ENCODE peak calls at places on chromosome 21, in eight cellular contexts. B, J, E, V, D, L, M and K are unnamed samples.

GRCh38 chr21:31993826-31994791 is 121.3 kb downstream of the HUNK start:
- DNase-seq in B (no peak), J (no peak), E (no peak), V (no peak), D (no peak), L (no peak), M (no peak), K (no peak)

GRCh38 chr21:32094792-32095191 is 184.1 kb downstream of the MIS18A start:
- DNase-seq in B (peak; percentile 38), J (no peak), E (peak; percentile 1), V (no peak), D (no peak), L (no peak), M (no peak), K (no peak)

GRCh38 chr21:44428281-44428942 is 26.9 kb upstream of the LRRC3 start:
- DNase-seq in B (no peak), J (no peak), E (no peak), V (no peak), D (peak; percentile 88), L (no peak), M (no peak), K (no peak)

GRCh38 chr21:25170681-25171080 is 436.6 kb downstream of the MRPL39 start:
- DNase-seq in B (no peak), J (no peak), E (no peak), V (no peak), D (no peak), L (no peak), M (no peak), K (no peak)

GRCh38 chr21:33205476-33205875 is 24.3 kb upstream of the IFNAR2 start:
- DNase-seq in B (no peak), J (no peak), E (no peak), V (no peak), D (no peak), L (no peak), M (no peak), K (no peak)

GRCh38 chr21:15559612-15560011 is 170.2 kb upstream of the USP25 start:
- DNase-seq in B (no peak), J (no peak), E (no peak), V (no peak), D (no peak), L (no peak), M (no peak), K (no peak)

GRCh38 chr21:31564439-31564838 is 95.1 kb upstream of the SOD1 start:
- DNase-seq in B (peak; percentile 15), J (no peak), E (peak; percentile 79), V (no peak), D (no peak), L (no peak), M (no peak), K (no peak)

GRCh38 chr21:36038701-36039497 is 21.4 kb downstream of the SETD4 start:
- DNase-seq in B (no peak), J (no peak), E (no peak), V (no peak), D (no peak), L (no peak), M (no peak), K (no peak)

GRCh38 chr21:43195131-43196021 is 26.6 kb downstream of the CRYAA start:
- DNase-seq in B (peak; percentile 64), J (no peak), E (peak; percentile 62), V (no peak), D (peak; percentile 16), L (peak; percentile 73), M (no peak), K (no peak)

GRCh38 chr21:36385909-36386642 is 884 bp downstream of the CHAF1B start:
- DNase-seq in B (peak; percentile 21), J (no peak), E (no peak), V (no peak), D (no peak), L (no peak), M (no peak), K (no peak)

GRCh38 chr21:26199471-26199870 is 28.9 kb upstream of the APP start:
- DNase-seq in B (peak; percentile 23), J (no peak), E (no peak), V (no peak), D (no peak), L (no peak), M (no peak), K (no peak)

GRCh38 chr21:43712268-43712942 is 6.5 kb upstream of the PDXK start:
- DNase-seq in B (no peak), J (no peak), E (no peak), V (no peak), D (peak; percentile 90), L (no peak), M (no peak), K (no peak)

GRCh38 chr21:43735236-43736091 is 16.5 kb downstream of the PDXK start:
- DNase-seq in B (no peak), J (no peak), E (no peak), V (no peak), D (no peak), L (no peak), M (no peak), K (no peak)

GRCh38 chr21:31604591-31605190 is 54.8 kb upstream of the SOD1 start:
- DNase-seq in B (peak; percentile 61), J (peak; percentile 51), E (peak; percentile 32), V (peak; percentile 87), D (peak; percentile 53), L (peak; percentile 35), M (peak; percentile 69), K (peak; percentile 54)

GRCh38 chr21:31686272-31686913 is 26.9 kb downstream of the SOD1 start:
- DNase-seq in B (no peak), J (no peak), E (no peak), V (no peak), D (no peak), L (no peak), M (no peak), K (no peak)

GRCh38 chr21:33127154-33127893 is 57.4 kb downstream of the OLIG1 start:
- DNase-seq in B (peak; percentile 67), J (peak; percentile 50), E (peak; percentile 47), V (peak; percentile 81), D (peak; percentile 61), L (peak; percentile 63), M (peak; percentile 49), K (peak; percentile 46)

DNA sequence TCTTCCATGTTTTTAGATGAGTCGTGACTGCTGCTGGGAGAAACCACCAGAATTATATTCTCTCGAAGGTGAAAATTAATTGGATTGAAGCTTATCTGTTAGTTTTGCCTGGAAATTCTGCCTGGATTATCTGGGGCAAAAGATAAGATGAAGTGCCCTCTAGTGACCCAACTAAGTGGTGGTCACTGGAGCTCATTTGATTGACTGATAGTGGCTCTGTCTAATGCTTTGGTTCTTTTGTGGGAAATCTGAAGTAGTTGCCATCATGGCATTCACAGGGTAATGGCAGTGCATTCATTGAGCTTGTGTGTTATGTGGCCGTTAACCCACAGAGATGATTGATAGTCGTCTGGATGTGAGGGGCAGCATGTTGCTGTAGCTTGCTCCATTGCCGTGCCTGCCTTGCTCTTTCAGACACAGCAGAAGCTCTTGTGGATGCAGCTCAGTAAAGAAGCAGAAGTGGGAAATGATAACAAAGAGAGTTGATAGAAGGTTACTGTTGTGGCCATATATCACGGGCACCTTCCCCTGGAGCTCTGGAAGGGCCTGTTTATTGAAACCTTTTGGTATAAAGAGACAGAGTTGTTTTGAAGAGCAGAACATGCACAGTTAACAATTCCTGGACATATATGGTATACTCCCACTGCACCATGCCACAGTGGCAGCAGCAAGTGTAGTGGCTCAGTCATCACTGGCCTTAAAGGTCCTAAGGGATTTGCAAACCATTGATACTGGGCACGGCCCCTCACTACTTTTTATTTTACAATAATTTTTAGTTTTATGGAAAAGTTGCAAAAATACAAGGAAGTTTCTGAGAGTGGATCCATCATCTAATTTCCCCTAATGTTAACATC is 42.0 kb downstream of the CXADR start:
- DNase-seq in B (peak; percentile 35), J (no peak), E (no peak), V (peak; percentile 42), D (no peak), L (no peak), M (no peak), K (no peak)
- TF ChIP-seq CTCF in B (peak; percentile 42), J (no peak), E (peak; percentile 43), V (peak; percentile 21), D (peak; percentile 28), L (no peak), M (no peak), K (no peak)

GRCh38 chr21:16605588-16605987 is 875.8 kb downstream of the USP25 start:
- DNase-seq in B (peak; percentile 15), J (no peak), E (no peak), V (peak; percentile 28), D (no peak), L (no peak), M (no peak), K (no peak)

DNA sequence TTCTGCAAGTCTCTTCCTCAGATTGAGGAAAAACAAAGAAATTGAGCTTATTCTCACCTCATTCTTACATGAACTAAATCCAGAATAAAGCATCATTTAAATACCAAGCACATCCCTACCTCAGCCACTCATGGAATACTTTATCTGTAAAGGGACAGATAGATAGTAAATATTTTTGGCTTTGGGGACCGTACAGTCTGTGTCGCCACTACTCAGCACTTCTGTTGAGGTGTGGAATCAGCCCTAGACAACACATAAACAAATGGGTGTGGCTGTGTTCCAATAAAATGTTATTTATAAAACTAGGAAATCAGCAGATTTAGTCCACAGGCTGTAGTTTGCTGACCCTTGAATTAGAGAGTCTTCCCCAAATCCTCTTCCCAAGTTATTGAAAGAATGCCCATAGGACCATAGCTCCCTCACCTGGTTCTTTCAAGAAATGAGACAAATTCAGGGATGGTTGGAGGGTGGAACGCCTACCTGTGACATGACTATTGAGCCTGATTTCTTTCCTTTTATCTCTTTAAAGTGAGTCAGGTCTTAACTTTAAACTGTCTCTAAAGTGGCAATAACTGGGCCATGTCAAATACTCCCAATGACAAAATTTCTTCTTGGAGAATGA is 878.5 kb downstream of the USP25 start:
- DNase-seq in B (peak; percentile 17), J (no peak), E (no peak), V (no peak), D (no peak), L (no peak), M (no peak), K (no peak)
- TF ChIP-seq CTCF in B (peak; percentile 18), J (no peak), E (peak; percentile 43), V (peak; percentile 34), D (no peak), L (peak; percentile 29), M (no peak), K (no peak)

GRCh38 chr21:21101911-21102310 is 103.7 kb downstream of the NCAM2 start:
- DNase-seq in B (peak; percentile 49), J (no peak), E (peak; percentile 2), V (peak; percentile 61), D (no peak), L (no peak), M (no peak), K (no peak)
- TF ChIP-seq CTCF in B (peak; percentile 17), J (no peak), E (peak; percentile 40), V (peak; percentile 48), D (no peak), L (peak; percentile 42), M (no peak), K (no peak)

DNA sequence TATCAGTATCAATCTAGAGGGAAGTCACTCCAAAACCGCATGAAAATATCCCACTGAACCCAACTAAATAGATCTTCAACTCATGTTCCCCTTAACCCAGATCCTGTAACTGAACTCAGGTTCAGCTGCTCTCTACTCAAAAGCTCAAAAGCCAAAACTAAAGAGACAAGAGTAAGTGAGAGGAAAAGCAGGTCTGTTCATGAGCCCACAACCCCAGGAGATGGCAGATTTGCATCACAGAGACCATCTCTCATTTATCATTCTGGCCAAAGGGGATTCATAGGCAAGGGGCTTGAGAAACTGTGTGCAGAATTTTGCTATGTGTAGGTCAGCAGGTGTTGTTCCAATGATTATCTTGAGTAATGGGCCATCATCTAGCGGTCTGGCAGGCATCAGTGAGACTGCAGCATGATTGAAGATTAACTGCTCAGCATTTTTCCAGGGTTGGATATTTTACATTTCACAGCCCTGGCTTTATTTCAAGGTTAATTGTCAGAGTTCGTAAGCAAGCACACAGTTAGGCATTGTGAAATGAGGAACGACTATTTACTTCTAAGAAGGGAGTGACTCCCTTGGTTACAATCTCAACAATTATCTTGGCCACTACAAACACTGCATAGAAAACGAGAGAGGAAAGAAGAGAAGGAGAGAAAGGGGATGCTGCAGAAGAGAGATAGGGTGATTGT is 1204.5 kb upstream of the TMPRSS15 start:
- DNase-seq in B (no peak), J (no peak), E (no peak), V (no peak), D (no peak), L (no peak), M (no peak), K (no peak)
- TF ChIP-seq CTCF in B (no peak), J (no peak), E (no peak), V (no peak), D (no peak), L (no peak), M (no peak), K (no peak)